ENCODE peak calls at places on chromosome 9, in five cellular contexts. B is glutamatergic neuron; O is ELR; Z is fibroblast of the conjunctiva; E is CD4-positive, alpha-beta T cell. W is an unnamed sample.

GRCh38 chr9:127937046-127937382 is 640 bp downstream of the DPM2 start:
- DNase-seq in E (no peak), O (peak), Z (no peak), B (no peak), W (no peak)

GRCh38 chr9:96413312-96414221 is 4.6 kb downstream of the ZNF367 start:
- DNase-seq in Z (no peak), B (peak), O (no peak), E (no peak), W (no peak)

GRCh38 chr9:97635026-97635425 is 1.4 kb downstream of the NCBP1 start:
- DNase-seq in O (no peak), B (no peak), Z (no peak), E (no peak), W (no peak)

GRCh38 chr9:135647897-135648296 is 8.6 kb upstream of the GLT6D1 start:
- DNase-seq in B (no peak), O (no peak), Z (no peak), E (no peak), W (no peak)

GRCh38 chr9:35966433-35966832 is 8.5 kb upstream of the OR2S2 start:
- DNase-seq in B (no peak), O (no peak), Z (no peak), E (no peak), W (no peak)

GRCh38 chr9:100011062-100011681 is 87.6 kb downstream of the ERP44 start:
- DNase-seq in Z (peak), E (no peak), O (peak), B (no peak), W (no peak)

GRCh38 chr9:33737811-33738606 is 57.4 kb upstream of the PRSS3 start:
- DNase-seq in E (no peak), Z (peak), O (peak), B (peak), W (no peak)

GRCh38 chr9:124389146-124389939 is 25.9 kb downstream of the PSMB7 start:
- DNase-seq in O (no peak), E (no peak), Z (no peak), B (no peak), W (no peak)

GRCh38 chr9:22992781-22993180 is 546.2 kb downstream of the DMRTA1 start:
- DNase-seq in Z (no peak), O (peak), E (no peak), B (no peak), W (no peak)

GRCh38 chr9:31103836-31104235 is 1280.6 kb upstream of the ACO1 start:
- DNase-seq in Z (no peak), E (no peak), B (no peak), O (no peak), W (no peak)

GRCh38 chr9:38620483-38621433 is at the start of gene ANKRD18A:
- DNase-seq in Z (peak), E (peak), O (peak), B (peak), W (peak)

GRCh38 chr9:18362901-18363685 is 110.9 kb upstream of the ADAMTSL1 start:
- DNase-seq in Z (peak), E (no peak), B (no peak), O (no peak), W (no peak)

W was measured in upper lobe of right lung.